ENCODE peak calls at places on chromosome 6, in five cellular contexts. Y, Q, H, N and F are unnamed samples.

GRCh38 chr6:15823838-15824414 is 161.1 kb upstream of the DTNBP1 start:
- DNase-seq in Y (no peak), Q (no peak), H (no peak), N (no peak), F (no peak)

GRCh38 chr6:142958343-142958742 is 13.4 kb upstream of the HIVEP2 start:
- DNase-seq in Y (no peak), Q (no peak), H (no peak), N (no peak), F (no peak)

GRCh38 chr6:169427856-169428255 is 174.2 kb upstream of the THBS2 start:
- DNase-seq in Y (no peak), Q (peak; percentile 26), H (no peak), N (no peak), F (no peak)

GRCh38 chr6:134347916-134348805 is 30.2 kb upstream of the SGK1 start:
- DNase-seq in Y (no peak), Q (no peak), H (no peak), N (no peak), F (no peak)

GRCh38 chr6:156780962-156781705 is 4.0 kb downstream of the ARID1B start:
- DNase-seq in Y (no peak), Q (no peak), H (no peak), N (no peak), F (peak; percentile 25)

GRCh38 chr6:144265061-144265357 is 20.1 kb upstream of the UTRN start:
- DNase-seq in Y (no peak), Q (no peak), H (no peak), N (no peak), F (no peak)

GRCh38 chr6:132122871-132123270 is 171.7 kb upstream of the CCN2 start:
- DNase-seq in Y (no peak), Q (no peak), H (no peak), N (no peak), F (no peak)

GRCh38 chr6:44020148-44020547 is 107.1 kb downstream of the MRPL14 start:
- DNase-seq in Y (no peak), Q (no peak), H (no peak), N (no peak), F (no peak)

GRCh38 chr6:160278786-160279310 is 20.2 kb upstream of the SLC22A2 start:
- DNase-seq in Y (no peak), Q (no peak), H (no peak), N (no peak), F (no peak)

GRCh38 chr6:11685411-11686093 is 93.1 kb downstream of the ADTRP start:
- DNase-seq in Y (no peak), Q (peak; percentile 77), H (no peak), N (no peak), F (peak; percentile 35)

GRCh38 chr6:44298055-44298803 is 14.9 kb downstream of the AARS2 start:
- DNase-seq in Y (no peak), Q (no peak), H (no peak), N (no peak), F (no peak)

GRCh38 chr6:170317718-170318117 is 11.2 kb downstream of the FAM120B start:
- DNase-seq in Y (no peak), Q (no peak), H (no peak), N (no peak), F (no peak)

GRCh38 chr6:30450908-30451818 is 38.1 kb upstream of the HLA-E start:
- DNase-seq in Y (peak; percentile 34), Q (no peak), H (peak; percentile 31), N (peak; percentile 45), F (no peak)

GRCh38 chr6:134063966-134064445 is 11.6 kb upstream of the SLC2A12 start:
- DNase-seq in Y (peak; percentile 14), Q (peak; percentile 70), H (peak; percentile 27), N (peak; percentile 36), F (peak; percentile 68)

GRCh38 chr6:90249044-90249443 is 47.6 kb downstream of the BACH2 start:
- DNase-seq in Y (no peak), Q (no peak), H (no peak), N (no peak), F (peak; percentile 14)

GRCh38 chr6:36666726-36667591 is 11.6 kb upstream of the CDKN1A start:
- DNase-seq in Y (no peak), Q (peak; percentile 90), H (no peak), N (no peak), F (peak; percentile 81)

GRCh38 chr6:158475344-158476302 is 84.3 kb upstream of the TMEM181 start:
- DNase-seq in Y (no peak), Q (peak; percentile 31), H (no peak), N (no peak), F (no peak)

GRCh38 chr6:33960345-33961313 is 156.8 kb upstream of the MLN start:
- DNase-seq in Y (no peak), Q (peak; percentile 57), H (no peak), N (no peak), F (no peak)

GRCh38 chr6:134744301-134744700 is 205.6 kb downstream of the ALDH8A1 start:
- DNase-seq in Y (no peak), Q (no peak), H (no peak), N (no peak), F (no peak)

GRCh38 chr6:112906737-112907136 is 559.6 kb downstream of the RFPL4B start:
- DNase-seq in Y (no peak), Q (no peak), H (no peak), N (no peak), F (no peak)

GRCh38 chr6:14743465-14744211 is 502.2 kb upstream of the JARID2 start:
- DNase-seq in Y (peak; percentile 37), Q (peak; percentile 92), H (peak; percentile 34), N (no peak), F (peak; percentile 74)

GRCh38 chr6:153485072-153485471 is 354.0 kb upstream of the RGS17 start:
- DNase-seq in Y (no peak), Q (no peak), H (no peak), N (no peak), F (no peak)

GRCh38 chr6:89050155-89050554 is 30.4 kb upstream of the PNRC1 start:
- DNase-seq in Y (no peak), Q (no peak), H (no peak), N (no peak), F (no peak)

GRCh38 chr6:39901670-39902069 is 32.6 kb downstream of the MOCS1 start:
- DNase-seq in Y (no peak), Q (no peak), H (no peak), N (no peak), F (no peak)

GRCh38 chr6:44580901-44581300 is 193.4 kb downstream of the CDC5L start:
- DNase-seq in Y (no peak), Q (no peak), H (no peak), N (no peak), F (no peak)

GRCh38 chr6:37617073-37617472 is 80.6 kb downstream of the MDGA1 start:
- DNase-seq in Y (no peak), Q (no peak), H (no peak), N (no peak), F (no peak)

GRCh38 chr6:71040841-71041240 is 84.0 kb upstream of the B3GAT2 start:
- DNase-seq in Y (no peak), Q (no peak), H (no peak), N (no peak), F (no peak)